ENCODE peak calls at places on chromosomes 2 and 18, in five cellular contexts. One of them, this sample, is unnamed. For H3K4me1, the result is how much of the 10 kb centered on the place peaks cover.

GRCh38 chr18:9520666-9521065 is 45.4 kb downstream of the RALBP1 start:
- DNase-seq in lower lobe of right lung: no peak
- DNase-seq in heart right ventricle: no peak
- DNase-seq in iPS DF 6.9: no peak
- DNase-seq in small intestine: no peak
- DNase-seq in this sample: no peak

GRCh38 chr2:27249891-27250651 is 12.8 kb downstream of the SLC30A3 start:
- DNase-seq in lower lobe of right lung: peak
- DNase-seq in heart right ventricle: peak
- DNase-seq in small intestine: peak
- DNase-seq in iPS DF 6.9: no peak
- DNase-seq in this sample: peak

GRCh38 chr18:79817607-79817998 is 19.9 kb downstream of the KCNG2 start:
- DNase-seq in iPS DF 6.9: no peak
- DNase-seq in lower lobe of right lung: no peak
- DNase-seq in heart right ventricle: no peak
- DNase-seq in small intestine: no peak
- DNase-seq in this sample: no peak

GRCh38 chr18:25164211-25164836 is 187.6 kb downstream of the ZNF521 start:
- DNase-seq in iPS DF 6.9: no peak
- DNase-seq in lower lobe of right lung: no peak
- DNase-seq in heart right ventricle: no peak
- DNase-seq in small intestine: no peak
- DNase-seq in this sample: no peak

GRCh38 chr2:158042666-158043065 is 59.0 kb upstream of the UPP2 start:
- DNase-seq in heart right ventricle: peak
- DNase-seq in iPS DF 6.9: no peak
- DNase-seq in small intestine: no peak
- DNase-seq in lower lobe of right lung: no peak
- DNase-seq in this sample: no peak

GRCh38 chr2:171410101-171410500 is 23.7 kb downstream of the METTL8 start:
- DNase-seq in small intestine: no peak
- DNase-seq in heart right ventricle: no peak
- DNase-seq in lower lobe of right lung: no peak
- DNase-seq in iPS DF 6.9: no peak
- DNase-seq in this sample: no peak

GRCh38 chr2:43034242-43034619 is 192.2 kb downstream of the ZFP36L2 start:
- DNase-seq in lower lobe of right lung: no peak
- DNase-seq in small intestine: no peak
- DNase-seq in iPS DF 6.9: no peak
- DNase-seq in heart right ventricle: no peak
- DNase-seq in this sample: no peak

GRCh38 chr2:51789908-51790307 is 758.0 kb upstream of the NRXN1 start:
- DNase-seq in iPS DF 6.9: no peak
- DNase-seq in lower lobe of right lung: no peak
- DNase-seq in small intestine: no peak
- DNase-seq in heart right ventricle: no peak
- DNase-seq in this sample: no peak

GRCh38 chr2:119385465-119385864 is 18.7 kb downstream of the DBI start:
- DNase-seq in heart right ventricle: no peak
- DNase-seq in iPS DF 6.9: no peak
- DNase-seq in small intestine: no peak
- DNase-seq in lower lobe of right lung: no peak
- DNase-seq in this sample: no peak

GRCh38 chr18:73768043-73768442 is 379.6 kb downstream of the FBXO15 start:
- DNase-seq in small intestine: no peak
- DNase-seq in heart right ventricle: no peak
- DNase-seq in iPS DF 6.9: no peak
- DNase-seq in lower lobe of right lung: no peak
- DNase-seq in this sample: no peak

GRCh38 chr2:137231616-137232015 is 466.3 kb downstream of the THSD7B start:
- DNase-seq in small intestine: no peak
- DNase-seq in heart right ventricle: no peak
- DNase-seq in iPS DF 6.9: no peak
- DNase-seq in lower lobe of right lung: no peak
- DNase-seq in this sample: no peak

GRCh38 chr2:28437918-28438317 is 45.3 kb downstream of the FOSL2 start:
- DNase-seq in heart right ventricle: no peak
- DNase-seq in small intestine: no peak
- DNase-seq in lower lobe of right lung: no peak
- DNase-seq in iPS DF 6.9: no peak
- DNase-seq in this sample: no peak
- H3K4me1 ChIP-seq in heart right ventricle: under half
- H3K4me1 ChIP-seq in small intestine: under half
- H3K4me1 ChIP-seq in lower lobe of right lung: under half
- H3K4me1 ChIP-seq in iPS DF 6.9: under half
- H3K4me1 ChIP-seq in this sample: under half

GRCh38 chr2:240213476-240214391 is 73.3 kb upstream of the OTOS start:
- DNase-seq in heart right ventricle: no peak
- DNase-seq in iPS DF 6.9: no peak
- DNase-seq in lower lobe of right lung: no peak
- DNase-seq in small intestine: no peak
- DNase-seq in this sample: peak
- H3K27ac ChIP-seq in heart right ventricle: no peak
- H3K27ac ChIP-seq in iPS DF 6.9: no peak
- H3K27ac ChIP-seq in lower lobe of right lung: no peak
- H3K27ac ChIP-seq in small intestine: no peak
- H3K27ac ChIP-seq in this sample: no peak

DNA sequence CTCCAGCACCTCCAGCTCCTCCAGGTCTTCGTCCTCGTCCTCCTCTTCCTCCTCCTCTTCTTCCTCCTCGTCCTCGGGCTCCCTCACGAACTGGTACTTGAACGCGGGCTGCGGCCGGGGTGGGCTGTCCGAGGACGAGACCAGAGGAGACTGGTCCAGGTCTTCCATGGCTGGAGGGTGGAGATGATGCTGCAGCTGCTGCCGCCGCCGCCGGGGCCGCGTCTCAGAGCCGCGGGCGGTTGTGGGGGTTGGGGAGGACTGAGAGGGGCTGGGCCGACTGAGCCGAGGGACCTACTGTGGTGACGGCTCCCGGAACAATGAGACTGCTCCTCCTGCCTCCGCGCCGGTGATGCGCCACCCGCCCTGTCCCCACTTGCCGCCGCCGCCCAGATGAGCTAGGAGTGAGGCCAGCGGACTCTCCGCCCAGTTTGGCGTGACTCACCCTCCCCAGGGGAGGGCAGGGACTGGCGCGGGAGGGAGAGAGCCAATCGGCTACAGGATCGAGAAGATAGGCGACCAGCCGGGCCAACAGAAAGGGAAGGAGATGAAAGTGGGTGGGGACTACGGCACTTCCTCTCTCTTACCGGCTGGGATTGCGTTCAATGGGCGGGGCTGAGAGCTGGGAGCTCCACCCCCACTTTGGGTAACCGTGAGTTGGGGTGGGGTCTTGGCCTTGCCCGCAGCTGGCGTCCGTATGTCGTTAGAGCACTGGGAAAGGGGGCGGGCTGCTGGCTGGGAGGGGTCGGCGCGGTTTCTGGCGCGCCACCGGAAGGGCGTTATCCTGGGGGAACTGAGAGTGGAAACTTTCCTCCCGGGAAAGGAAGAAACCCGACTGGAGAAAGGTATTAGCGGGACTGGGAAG is at the start of gene RTN4:
- DNase-seq in lower lobe of right lung: peak
- DNase-seq in iPS DF 6.9: peak
- DNase-seq in small intestine: peak
- DNase-seq in heart right ventricle: peak
- DNase-seq in this sample: peak
- H3K4me1 ChIP-seq in lower lobe of right lung: under half
- H3K4me1 ChIP-seq in iPS DF 6.9: under half
- H3K4me1 ChIP-seq in small intestine: under half
- H3K4me1 ChIP-seq in heart right ventricle: under half
- H3K4me1 ChIP-seq in this sample: under half

GRCh38 chr2:135076556-135076955 is 24.5 kb downstream of the RAB3GAP1 start:
- DNase-seq in iPS DF 6.9: no peak
- DNase-seq in small intestine: no peak
- DNase-seq in lower lobe of right lung: no peak
- DNase-seq in heart right ventricle: no peak
- DNase-seq in this sample: no peak
- H3K27ac ChIP-seq in iPS DF 6.9: no peak
- H3K27ac ChIP-seq in small intestine: no peak
- H3K27ac ChIP-seq in lower lobe of right lung: no peak
- H3K27ac ChIP-seq in heart right ventricle: no peak
- H3K27ac ChIP-seq in this sample: no peak

GRCh38 chr2:182852787-182853186 is 13.7 kb downstream of the FRZB start:
- DNase-seq in heart right ventricle: no peak
- DNase-seq in lower lobe of right lung: no peak
- DNase-seq in iPS DF 6.9: no peak
- DNase-seq in small intestine: no peak
- DNase-seq in this sample: no peak
- H3K4me1 ChIP-seq in heart right ventricle: under half
- H3K4me1 ChIP-seq in lower lobe of right lung: under half
- H3K4me1 ChIP-seq in iPS DF 6.9: under half
- H3K4me1 ChIP-seq in small intestine: under half
- H3K4me1 ChIP-seq in this sample: under half

DNA sequence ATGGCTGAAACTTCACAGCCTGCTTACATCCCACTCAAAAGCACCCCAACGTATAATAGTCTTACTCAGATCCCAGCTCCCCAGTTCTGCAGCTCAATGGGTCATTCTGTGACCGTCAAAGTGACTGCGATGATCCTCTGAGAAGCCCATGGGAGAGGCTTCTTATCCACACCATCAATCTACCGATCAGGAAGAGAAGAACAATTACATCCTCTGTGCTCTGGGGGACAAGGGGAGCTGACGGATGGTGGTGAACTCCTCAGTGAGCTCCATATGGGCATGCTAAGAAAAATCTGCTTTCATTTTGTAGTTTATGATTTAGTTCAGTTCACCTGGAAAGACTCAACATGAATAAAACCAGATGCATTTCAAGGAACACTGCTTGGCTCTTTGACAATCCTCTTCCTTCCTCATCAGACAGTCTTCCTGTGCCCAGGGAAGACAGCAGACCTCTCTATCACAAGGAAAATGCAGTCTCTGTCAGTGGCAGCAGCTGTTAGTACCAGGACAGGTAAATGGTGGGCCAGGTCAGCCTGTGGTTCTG is 177.0 kb downstream of the BCL2 start:
- DNase-seq in lower lobe of right lung: no peak
- DNase-seq in heart right ventricle: no peak
- DNase-seq in iPS DF 6.9: no peak
- DNase-seq in small intestine: no peak
- DNase-seq in this sample: no peak
- H3K27ac ChIP-seq in lower lobe of right lung: peak
- H3K27ac ChIP-seq in heart right ventricle: peak
- H3K27ac ChIP-seq in iPS DF 6.9: no peak
- H3K27ac ChIP-seq in small intestine: peak
- H3K27ac ChIP-seq in this sample: no peak